ENCODE peak calls at places on chromosomes 13 and 19, in seven cellular contexts. N is ELR, C is NCI-H774, G is amygdala, U is bronchial epithelial cell, S is NCI-H2029, V is endothelial cell. J is an unnamed sample.

GRCh38 chr19:1676351-1677266 is 24.2 kb upstream of the TCF3 start:
- DNase-seq in N (no peak), C (no peak), G (no peak), U (no peak), S (no peak), V (no peak), J (no peak)

GRCh38 chr19:58351996-58352755 is 1.1 kb downstream of the A1BG start:
- DNase-seq in N (no peak), C (no peak), G (no peak), U (no peak), S (no peak), V (no peak), J (no peak)

GRCh38 chr13:74132768-74133656 is 1.2 kb downstream of the KLF12 start:
- DNase-seq in N (peak; percentile 59), C (no peak), G (no peak), U (peak; percentile 16), S (no peak), V (peak; percentile 38), J (no peak)

GRCh38 chr13:71626396-71626795 is 240.6 kb downstream of the DACH1 start:
- DNase-seq in N (no peak), C (no peak), G (no peak), U (no peak), S (no peak), V (no peak), J (no peak)

GRCh38 chr19:16419671-16420394 is 51.9 kb downstream of the EPS15L1 start:
- DNase-seq in N (no peak), C (no peak), G (no peak), U (no peak), S (no peak), V (no peak), J (no peak)

GRCh38 chr13:110329798-110330461 is 22.8 kb downstream of the COL4A2 start:
- DNase-seq in N (peak; percentile 68), C (no peak), G (no peak), U (no peak), S (no peak), V (no peak), J (no peak)

GRCh38 chr13:72727417-72728289 is at the start of the genes BORA and MZT1:
- DNase-seq in N (peak; percentile 98), C (peak; percentile 86), G (peak; percentile 88), U (peak; percentile 96), S (peak; percentile 83), V (peak; percentile 92), J (peak; percentile 96)

GRCh38 chr13:30510811-30511371 is 45.2 kb upstream of the HMGB1 start:
- DNase-seq in N (no peak), C (no peak), G (no peak), U (peak; percentile 15), S (no peak), V (no peak), J (no peak)

GRCh38 chr19:42325896-42326771 is 699 bp downstream of the MEGF8 start:
- DNase-seq in N (peak; percentile 28), C (no peak), G (no peak), U (no peak), S (no peak), V (peak; percentile 39), J (no peak)

GRCh38 chr13:75635621-75636338 is at the start of gene LMO7:
- DNase-seq in N (peak; percentile 75), C (peak; percentile 12), G (no peak), U (no peak), S (no peak), V (peak; percentile 33), J (no peak)

GRCh38 chr13:93956416-93956815 is 523.1 kb downstream of the DCT start:
- DNase-seq in N (no peak), C (no peak), G (no peak), U (no peak), S (no peak), V (no peak), J (no peak)

GRCh38 chr19:19488041-19488874 is 27.1 kb downstream of the TSSK6 start:
- DNase-seq in N (peak; percentile 19), C (no peak), G (no peak), U (no peak), S (no peak), V (no peak), J (no peak)

GRCh38 chr13:75052616-75053015 is 429.4 kb downstream of the TBC1D4 start:
- DNase-seq in N (no peak), C (no peak), G (no peak), U (no peak), S (no peak), V (no peak), J (no peak)

GRCh38 chr13:95349267-95349666 is 48.0 kb upstream of the ABCC4 start:
- DNase-seq in N (peak; percentile 39), C (no peak), G (no peak), U (no peak), S (no peak), V (no peak), J (no peak)

GRCh38 chr13:113958373-113958772 is 15.5 kb downstream of the C13orf46 start:
- DNase-seq in N (no peak), C (no peak), G (no peak), U (no peak), S (no peak), V (no peak), J (no peak)

GRCh38 chr19:17946965-17947784 is 14.4 kb downstream of the CCDC124 start:
- DNase-seq in N (no peak), C (no peak), G (no peak), U (no peak), S (no peak), V (no peak), J (no peak)

GRCh38 chr19:17616961-17617806 is 61.7 kb downstream of the COLGALT1 start:
- DNase-seq in N (peak; percentile 39), C (no peak), G (no peak), U (peak; percentile 44), S (no peak), V (no peak), J (no peak)